ENCODE peak calls at places on chromosome 5, in seven cellular contexts. K is heart left ventricle, J is pancreas, L is GM23248, R is AG04450, A is NT2/D1, N is uterus. Y is an unnamed sample.

GRCh38 chr5:56588636-56589485 is 226.5 kb upstream of the MAP3K1 start:
- DNase-seq in R (no peak), A (no peak), K (peak; percentile 72), J (no peak), N (peak; percentile 37), L (peak; percentile 24), Y (no peak)

GRCh38 chr5:56545016-56545415 is 270.3 kb upstream of the MAP3K1 start:
- DNase-seq in R (no peak), J (no peak), K (no peak), N (no peak), L (no peak), A (no peak), Y (no peak)

GRCh38 chr5:153445875-153446567 is 44.4 kb upstream of the GRIA1 start:
- DNase-seq in J (peak; percentile 2), K (no peak), R (no peak), L (peak; percentile 10), N (no peak), A (no peak), Y (no peak)

GRCh38 chr5:138979684-138980275 is 104.6 kb upstream of the LRRTM2 start:
- DNase-seq in L (no peak), N (no peak), K (no peak), J (no peak), R (no peak), A (no peak), Y (no peak)

GRCh38 chr5:43773032-43773830 is 170.3 kb downstream of the NNT start:
- DNase-seq in R (peak; percentile 43), A (no peak), K (no peak), J (no peak), N (no peak), L (peak; percentile 75), Y (no peak)

GRCh38 chr5:159732220-159732619 is 184.1 kb upstream of the ADRA1B start:
- DNase-seq in A (no peak), L (no peak), J (no peak), R (no peak), N (no peak), K (no peak), Y (no peak)

GRCh38 chr5:177402271-177403043 is 2.0 kb upstream of the PFN3 start:
- DNase-seq in R (no peak), A (peak; percentile 68), K (peak; percentile 68), N (no peak), J (peak; percentile 75), L (peak; percentile 74), Y (peak; percentile 75)

GRCh38 chr5:54173251-54173650 is 137.1 kb downstream of the ARL15 start:
- DNase-seq in K (no peak), J (no peak), L (no peak), N (no peak), A (no peak), R (no peak), Y (no peak)

GRCh38 chr5:128015478-128015877 is 68.1 kb upstream of the SLC12A2 start:
- DNase-seq in A (no peak), K (no peak), L (no peak), J (no peak), N (no peak), R (no peak), Y (no peak)

GRCh38 chr5:115962565-115963402 is 509 bp downstream of the LVRN start:
- DNase-seq in A (no peak), N (no peak), J (peak; percentile 6), L (peak; percentile 72), R (no peak), K (peak; percentile 61), Y (no peak)

GRCh38 chr5:172885594-172886340 is 51.7 kb downstream of the ERGIC1 start:
- DNase-seq in J (no peak), R (no peak), K (no peak), L (no peak), N (no peak), A (no peak), Y (no peak)

GRCh38 chr5:147190236-147190815 is 44.5 kb upstream of the STK32A start:
- DNase-seq in N (no peak), K (no peak), R (no peak), L (peak; percentile 19), J (peak; percentile 23), A (no peak), Y (no peak)

GRCh38 chr5:147189109-147189424 is 45.8 kb upstream of the STK32A start:
- DNase-seq in A (no peak), J (no peak), K (no peak), R (no peak), L (no peak), N (no peak), Y (no peak)

GRCh38 chr5:147187163-147187562 is 47.7 kb upstream of the STK32A start:
- DNase-seq in J (no peak), N (no peak), L (no peak), A (no peak), R (no peak), K (no peak), Y (no peak)

GRCh38 chr5:147193123-147193522 is 41.7 kb upstream of the STK32A start:
- DNase-seq in J (no peak), N (no peak), A (no peak), L (no peak), K (no peak), R (no peak), Y (no peak)

DNA sequence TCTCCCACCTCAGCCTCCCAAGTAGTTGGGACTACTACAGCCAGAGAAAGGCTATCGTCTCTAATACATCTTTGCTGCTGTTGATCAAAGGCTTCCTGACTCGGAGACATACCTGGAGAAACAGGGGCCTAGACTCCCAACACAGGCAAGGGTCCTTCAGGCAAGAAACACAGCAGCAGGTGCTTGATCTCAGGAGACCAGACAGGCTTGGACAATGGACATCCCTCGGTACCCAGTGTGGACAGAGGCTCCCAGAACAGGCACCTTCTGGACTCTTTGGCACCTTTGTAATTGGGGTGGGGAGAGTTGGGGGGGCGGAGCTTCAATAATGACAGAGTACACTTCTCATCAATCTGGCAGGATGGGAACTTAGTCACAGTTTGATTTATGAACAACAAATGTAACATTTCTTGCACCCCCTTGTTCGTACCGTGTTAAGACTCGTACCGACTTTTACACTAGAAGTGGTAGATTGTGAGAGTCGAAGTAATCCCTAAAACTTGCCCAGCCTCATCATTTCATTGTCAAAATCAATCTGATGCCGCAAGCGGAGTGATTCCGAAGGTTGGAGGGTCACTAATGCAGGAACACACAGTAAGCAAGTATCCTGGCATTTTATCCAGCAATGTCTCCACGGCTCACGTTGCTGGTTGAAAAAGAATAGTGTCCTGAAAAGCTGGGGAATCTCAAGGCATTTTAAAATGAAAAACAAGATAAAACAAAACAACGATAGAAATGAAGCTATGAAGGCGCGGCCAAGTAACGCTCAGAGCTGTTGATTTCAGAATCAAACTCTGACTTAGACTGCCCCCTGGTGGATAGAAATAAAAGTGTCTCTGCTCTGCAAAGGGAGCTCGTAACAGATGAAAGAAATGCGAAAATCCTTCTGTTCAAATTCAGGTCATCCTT is 46.4 kb upstream of the STK32A start:
- DNase-seq in N (peak; percentile 32), L (peak; percentile 75), K (no peak), R (peak; percentile 38), J (peak; percentile 38), A (peak; percentile 47), Y (peak; percentile 59)
- H3K4me3 ChIP-seq in N (no peak overlapping the region), L (peak overlapping the region; percentile 38), K (no peak overlapping the region), R (no peak overlapping the region), J (no peak overlapping the region), A (no peak overlapping the region), Y (no peak overlapping the region)

GRCh38 chr5:74652576-74652975 is 12.0 kb upstream of the ENC1 start:
- DNase-seq in K (no peak), A (no peak), L (no peak), N (no peak), J (no peak), R (no peak), Y (no peak)
- H3K9me3 ChIP-seq in K (no peaks in the 10 kb centered on the region), A (no peaks in the 10 kb centered on the region), L (no peaks in the 10 kb centered on the region), N (no peaks in the 10 kb centered on the region), J (no peaks in the 10 kb centered on the region), R (no peaks in the 10 kb centered on the region), Y (no peaks in the 10 kb centered on the region)

DNA sequence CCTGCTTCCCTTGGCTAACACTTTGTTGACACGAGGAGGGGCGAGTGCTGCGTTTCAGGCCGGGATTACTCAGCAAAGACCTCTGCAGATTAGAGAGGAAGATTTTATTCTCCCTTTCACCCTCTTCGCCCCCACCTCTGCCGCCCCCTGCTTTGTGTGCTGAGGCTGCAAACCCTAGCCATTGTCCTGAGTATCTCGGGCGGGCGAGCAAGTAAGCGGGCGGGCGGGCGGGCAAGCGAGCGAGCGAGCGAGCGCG is 6.0 kb downstream of the ISL1 start:
- DNase-seq in L (no peak), N (no peak), J (no peak), A (no peak), K (no peak), R (no peak), Y (no peak)
- H3K4me3 ChIP-seq in L (no peak overlapping the region), N (no peak overlapping the region), J (no peak overlapping the region), A (peak overlapping the region; percentile 43), K (peak overlapping the region; percentile 22), R (no peak overlapping the region), Y (no peak overlapping the region)

GRCh38 chr5:23457780-23458179 is 49.6 kb upstream of the PRDM9 start:
- DNase-seq in J (no peak), R (no peak), A (no peak), L (no peak), N (no peak), K (no peak), Y (no peak)
- H3K9me3 ChIP-seq in J (no peaks in the 10 kb centered on the region), R (peaks cover 7% of the 10 kb centered on the region), A (no peaks in the 10 kb centered on the region), L (no peaks in the 10 kb centered on the region), N (no peaks in the 10 kb centered on the region), K (no peaks in the 10 kb centered on the region), Y (no peaks in the 10 kb centered on the region)

GRCh38 chr5:140420226-140420570 is 18.6 kb downstream of the ANKHD1 start:
- DNase-seq in N (no peak), J (no peak), K (no peak), R (no peak), A (no peak), L (no peak), Y (no peak)

GRCh38 chr5:140420665-140421361 is 19.2 kb downstream of the ANKHD1 start:
- DNase-seq in N (no peak), K (no peak), J (no peak), L (no peak), R (no peak), A (no peak), Y (no peak)

GRCh38 chr5:140417235-140417634 is 15.6 kb downstream of the ANKHD1 start:
- DNase-seq in A (no peak), N (no peak), J (no peak), R (no peak), K (no peak), L (no peak), Y (no peak)

GRCh38 chr5:140423609-140424008 is 22.0 kb downstream of the ANKHD1 start:
- DNase-seq in L (no peak), K (no peak), A (no peak), N (no peak), R (no peak), J (no peak), Y (no peak)

GRCh38 chr5:140418862-140419520 is 17.4 kb downstream of the ANKHD1 start:
- DNase-seq in N (no peak), J (no peak), R (no peak), L (no peak), A (no peak), K (no peak), Y (no peak)
- H3K4me3 ChIP-seq in N (no peak overlapping the region), J (no peak overlapping the region), R (no peak overlapping the region), L (no peak overlapping the region), A (no peak overlapping the region), K (no peak overlapping the region), Y (no peak overlapping the region)

Y was measured in SJSA1.